ENCODE peak calls at places on chromosomes 16 and 17, in ten cellular contexts. Z is naive thymus-derived CD4-positive, alpha-beta T cell; D is nephron progenitor cell; S is substantia nigra; C is germinal center; M is myocyte; I is AG09309; U is astrocyte of the hippocampus; J is progenitor cell of endocrine pancreas; P is WTC11. R is an unnamed sample.

GRCh38 chr17:17102176-17102575 is 59.9 kb downstream of the MPRIP start:
- DNase-seq in Z (no peak), D (no peak), S (no peak), C (no peak), M (no peak), I (no peak), U (no peak), J (no peak), P (no peak), R (no peak)

GRCh38 chr17:73476890-73477350 is 165.1 kb upstream of the CDC42EP4 start:
- DNase-seq in Z (no peak), D (no peak), S (no peak), C (no peak), M (no peak), I (no peak), U (no peak), J (no peak), P (no peak), R (no peak)

GRCh38 chr16:31487720-31488629 is 5.1 kb downstream of the SLC5A2 start:
- DNase-seq in Z (peak), D (peak), S (no peak), C (peak), M (peak), I (no peak), U (peak), J (peak), P (peak), R (peak)

GRCh38 chr17:44309472-44309871 is 1.1 kb downstream of the RUNDC3A start:
- DNase-seq in Z (no peak), D (no peak), S (no peak), C (no peak), M (no peak), I (no peak), U (no peak), J (no peak), P (no peak), R (no peak)

GRCh38 chr16:88869673-88869980 is 3.2 kb upstream of the PABPN1L start:
- DNase-seq in Z (no peak), D (no peak), S (no peak), C (no peak), M (peak), I (no peak), U (no peak), J (no peak), P (no peak), R (no peak)

GRCh38 chr17:10177921-10178788 is 20.3 kb downstream of the GAS7 start:
- DNase-seq in Z (no peak), D (no peak), S (no peak), C (no peak), M (peak), I (no peak), U (peak), J (no peak), P (peak), R (peak)

GRCh38 chr17:74374786-74375185 is 7.5 kb downstream of the GPR142 start:
- DNase-seq in Z (no peak), D (no peak), S (no peak), C (no peak), M (no peak), I (no peak), U (no peak), J (no peak), P (no peak), R (no peak)

GRCh38 chr17:47265983-47266541 is 12.4 kb downstream of the ITGB3 start:
- DNase-seq in Z (no peak), D (no peak), S (no peak), C (no peak), M (peak), I (no peak), U (peak), J (no peak), P (no peak), R (no peak)

GRCh38 chr17:49132699-49133364 is at the start of gene B4GALNT2:
- DNase-seq in Z (no peak), D (peak), S (no peak), C (no peak), M (no peak), I (no peak), U (peak), J (peak), P (peak), R (peak)

GRCh38 chr17:13671771-13672170 is 70.0 kb upstream of the HS3ST3A1 start:
- DNase-seq in Z (no peak), D (no peak), S (no peak), C (no peak), M (no peak), I (no peak), U (peak), J (no peak), P (peak), R (peak)

GRCh38 chr16:55039511-55039910 is 108.8 kb downstream of the IRX5 start:
- DNase-seq in Z (no peak), D (no peak), S (no peak), C (no peak), M (no peak), I (no peak), U (no peak), J (no peak), P (no peak), R (no peak)

GRCh38 chr16:76535-77272 is 1.3 kb upstream of the MPG start:
- DNase-seq in Z (no peak), D (no peak), S (no peak), C (peak), M (peak), I (no peak), U (peak), J (no peak), P (no peak), R (no peak)

GRCh38 chr17:74916851-74917199 is 6.2 kb downstream of the USH1G start:
- DNase-seq in Z (no peak), D (no peak), S (no peak), C (no peak), M (no peak), I (no peak), U (no peak), J (no peak), P (no peak), R (no peak)

GRCh38 chr17:67022451-67022810 is 21.9 kb upstream of the CACNG1 start:
- DNase-seq in Z (no peak), D (no peak), S (peak), C (no peak), M (no peak), I (no peak), U (no peak), J (no peak), P (no peak), R (no peak)

GRCh38 chr17:65772989-65773388 is 211.5 kb upstream of the AXIN2 start:
- DNase-seq in Z (no peak), D (no peak), S (no peak), C (no peak), M (no peak), I (no peak), U (no peak), J (no peak), P (no peak), R (no peak)

GRCh38 chr16:68445458-68445857 is 2.9 kb downstream of the SMPD3 start:
- DNase-seq in Z (no peak), D (peak), S (peak), C (peak), M (peak), I (no peak), U (no peak), J (peak), P (peak), R (peak)

GRCh38 chr17:48759288-48759687 is 30.7 kb upstream of the HOXB13 start:
- DNase-seq in Z (no peak), D (no peak), S (no peak), C (no peak), M (no peak), I (no peak), U (no peak), J (no peak), P (no peak), R (no peak)

GRCh38 chr17:72392056-72393010 is 271.5 kb downstream of the SOX9 start:
- DNase-seq in Z (no peak), D (peak), S (no peak), C (no peak), M (peak), I (peak), U (no peak), J (no peak), P (no peak), R (no peak)

R was measured in GM23338.